ENCODE peak calls at places on chromosomes 6 and 20, in six cellular contexts. One of them, this sample, is unnamed.

GRCh38 chr6:14258695-14259655 is 141.4 kb downstream of the CD83 start:
- DNase-seq in kidney tubule cell: no peak
- DNase-seq in left ventricle myocardium superior: no peak
- DNase-seq in HuH-7: no peak
- DNase-seq in GM12865: no peak
- DNase-seq in CD4-positive, alpha-beta memory T cell: no peak
- DNase-seq in this sample: no peak

GRCh38 chr6:115004982-115005381 is 662.2 kb upstream of the HS3ST5 start:
- DNase-seq in kidney tubule cell: no peak
- DNase-seq in left ventricle myocardium superior: no peak
- DNase-seq in HuH-7: no peak
- DNase-seq in GM12865: no peak
- DNase-seq in CD4-positive, alpha-beta memory T cell: no peak
- DNase-seq in this sample: no peak

GRCh38 chr20:53839423-53840176 is 230.8 kb downstream of the BCAS1 start:
- DNase-seq in kidney tubule cell: peak; percentile 6
- DNase-seq in left ventricle myocardium superior: peak; percentile 33
- DNase-seq in HuH-7: no peak
- DNase-seq in GM12865: peak; percentile 95
- DNase-seq in CD4-positive, alpha-beta memory T cell: peak; percentile 80
- DNase-seq in this sample: peak; percentile 85

GRCh38 chr20:57215426-57215825 is 51.0 kb downstream of the BMP7 start:
- DNase-seq in kidney tubule cell: no peak
- DNase-seq in left ventricle myocardium superior: no peak
- DNase-seq in HuH-7: no peak
- DNase-seq in GM12865: no peak
- DNase-seq in CD4-positive, alpha-beta memory T cell: no peak
- DNase-seq in this sample: no peak

GRCh38 chr6:169224185-169224695 is 29.4 kb downstream of the THBS2 start:
- DNase-seq in kidney tubule cell: no peak
- DNase-seq in left ventricle myocardium superior: peak; percentile 49
- DNase-seq in HuH-7: no peak
- DNase-seq in GM12865: no peak
- DNase-seq in CD4-positive, alpha-beta memory T cell: no peak
- DNase-seq in this sample: no peak

GRCh38 chr6:26304213-26305096 is 60.5 kb upstream of the BTN3A2 start:
- DNase-seq in kidney tubule cell: peak; percentile 69
- DNase-seq in left ventricle myocardium superior: no peak
- DNase-seq in HuH-7: no peak
- DNase-seq in GM12865: peak; percentile 84
- DNase-seq in CD4-positive, alpha-beta memory T cell: peak; percentile 64
- DNase-seq in this sample: peak; percentile 81

GRCh38 chr6:32868257-32868788 is 14.3 kb downstream of the PSMB9 start:
- DNase-seq in kidney tubule cell: peak; percentile 75
- DNase-seq in left ventricle myocardium superior: peak; percentile 82
- DNase-seq in HuH-7: peak; percentile 27
- DNase-seq in GM12865: peak; percentile 88
- DNase-seq in CD4-positive, alpha-beta memory T cell: peak; percentile 83
- DNase-seq in this sample: peak; percentile 80

GRCh38 chr20:38680492-38681118 is 43.7 kb upstream of the SLC32A1 start:
- DNase-seq in kidney tubule cell: peak; percentile 17
- DNase-seq in left ventricle myocardium superior: no peak
- DNase-seq in HuH-7: peak; percentile 40
- DNase-seq in GM12865: peak; percentile 38
- DNase-seq in CD4-positive, alpha-beta memory T cell: peak; percentile 17
- DNase-seq in this sample: no peak

GRCh38 chr6:125947581-125947980 is 9.0 kb upstream of the HINT3 start:
- DNase-seq in kidney tubule cell: no peak
- DNase-seq in left ventricle myocardium superior: no peak
- DNase-seq in HuH-7: no peak
- DNase-seq in GM12865: no peak
- DNase-seq in CD4-positive, alpha-beta memory T cell: no peak
- DNase-seq in this sample: no peak

GRCh38 chr6:38977101-38977500 is 71.5 kb upstream of the GLP1R start:
- DNase-seq in kidney tubule cell: no peak
- DNase-seq in left ventricle myocardium superior: no peak
- DNase-seq in HuH-7: no peak
- DNase-seq in GM12865: no peak
- DNase-seq in CD4-positive, alpha-beta memory T cell: no peak
- DNase-seq in this sample: no peak

GRCh38 chr20:3633913-3634478 is 29.2 kb downstream of the GFRA4 start:
- DNase-seq in kidney tubule cell: no peak
- DNase-seq in left ventricle myocardium superior: no peak
- DNase-seq in HuH-7: no peak
- DNase-seq in GM12865: no peak
- DNase-seq in CD4-positive, alpha-beta memory T cell: no peak
- DNase-seq in this sample: no peak

GRCh38 chr6:129748212-129748900 is 38.4 kb upstream of the ARHGAP18 start:
- DNase-seq in kidney tubule cell: peak; percentile 75
- DNase-seq in left ventricle myocardium superior: peak; percentile 24
- DNase-seq in HuH-7: no peak
- DNase-seq in GM12865: peak; percentile 91
- DNase-seq in CD4-positive, alpha-beta memory T cell: peak; percentile 66
- DNase-seq in this sample: peak; percentile 66

GRCh38 chr20:32918296-32918695 is 59.6 kb downstream of the EFCAB8 start:
- DNase-seq in kidney tubule cell: no peak
- DNase-seq in left ventricle myocardium superior: no peak
- DNase-seq in HuH-7: no peak
- DNase-seq in GM12865: no peak
- DNase-seq in CD4-positive, alpha-beta memory T cell: no peak
- DNase-seq in this sample: no peak

GRCh38 chr6:118216751-118217150 is 309.7 kb downstream of the SLC35F1 start:
- DNase-seq in kidney tubule cell: no peak
- DNase-seq in left ventricle myocardium superior: no peak
- DNase-seq in HuH-7: no peak
- DNase-seq in GM12865: no peak
- DNase-seq in CD4-positive, alpha-beta memory T cell: no peak
- DNase-seq in this sample: no peak

GRCh38 chr6:142384455-142385332 is 82.9 kb downstream of the ADGRG6 start:
- DNase-seq in kidney tubule cell: peak; percentile 30
- DNase-seq in left ventricle myocardium superior: no peak
- DNase-seq in HuH-7: no peak
- DNase-seq in GM12865: no peak
- DNase-seq in CD4-positive, alpha-beta memory T cell: no peak
- DNase-seq in this sample: no peak

GRCh38 chr6:18861182-18861581 is 474.0 kb downstream of the RNF144B start:
- DNase-seq in kidney tubule cell: no peak
- DNase-seq in left ventricle myocardium superior: no peak
- DNase-seq in HuH-7: no peak
- DNase-seq in GM12865: no peak
- DNase-seq in CD4-positive, alpha-beta memory T cell: no peak
- DNase-seq in this sample: no peak

GRCh38 chr6:4088684-4089083 is 9.7 kb upstream of the FAM217A start:
- DNase-seq in kidney tubule cell: no peak
- DNase-seq in left ventricle myocardium superior: no peak
- DNase-seq in HuH-7: no peak
- DNase-seq in GM12865: no peak
- DNase-seq in CD4-positive, alpha-beta memory T cell: no peak
- DNase-seq in this sample: no peak

GRCh38 chr6:37514377-37514776 is 14.7 kb upstream of the CCDC167 start:
- DNase-seq in kidney tubule cell: peak; percentile 29
- DNase-seq in left ventricle myocardium superior: no peak
- DNase-seq in HuH-7: no peak
- DNase-seq in GM12865: no peak
- DNase-seq in CD4-positive, alpha-beta memory T cell: no peak
- DNase-seq in this sample: no peak

GRCh38 chr6:3739311-3739897 is 12.1 kb downstream of the PXDC1 start:
- DNase-seq in kidney tubule cell: no peak
- DNase-seq in left ventricle myocardium superior: peak; percentile 45
- DNase-seq in HuH-7: no peak
- DNase-seq in GM12865: no peak
- DNase-seq in CD4-positive, alpha-beta memory T cell: no peak
- DNase-seq in this sample: no peak

GRCh38 chr20:56433880-56434255 is 21.8 kb downstream of the CASS4 start:
- DNase-seq in kidney tubule cell: no peak
- DNase-seq in left ventricle myocardium superior: no peak
- DNase-seq in HuH-7: no peak
- DNase-seq in GM12865: no peak
- DNase-seq in CD4-positive, alpha-beta memory T cell: no peak
- DNase-seq in this sample: no peak

GRCh38 chr20:20267685-20268429 is 100.0 kb upstream of the INSM1 start:
- DNase-seq in kidney tubule cell: no peak
- DNase-seq in left ventricle myocardium superior: no peak
- DNase-seq in HuH-7: no peak
- DNase-seq in GM12865: no peak
- DNase-seq in CD4-positive, alpha-beta memory T cell: no peak
- DNase-seq in this sample: no peak

GRCh38 chr6:45466686-45467085 is 89.0 kb upstream of the SUPT3H start:
- DNase-seq in kidney tubule cell: no peak
- DNase-seq in left ventricle myocardium superior: no peak
- DNase-seq in HuH-7: no peak
- DNase-seq in GM12865: no peak
- DNase-seq in CD4-positive, alpha-beta memory T cell: no peak
- DNase-seq in this sample: no peak

GRCh38 chr6:132270745-132271414 is 130.4 kb downstream of the MOXD1 start:
- DNase-seq in kidney tubule cell: peak; percentile 51
- DNase-seq in left ventricle myocardium superior: no peak
- DNase-seq in HuH-7: no peak
- DNase-seq in GM12865: no peak
- DNase-seq in CD4-positive, alpha-beta memory T cell: no peak
- DNase-seq in this sample: no peak

GRCh38 chr20:63260943-63261807 is 6.9 kb upstream of the NKAIN4 start:
- DNase-seq in kidney tubule cell: no peak
- DNase-seq in left ventricle myocardium superior: no peak
- DNase-seq in HuH-7: no peak
- DNase-seq in GM12865: no peak
- DNase-seq in CD4-positive, alpha-beta memory T cell: no peak
- DNase-seq in this sample: no peak

GRCh38 chr6:43452896-43453295 is 2.5 kb downstream of the DLK2 start:
- DNase-seq in kidney tubule cell: no peak
- DNase-seq in left ventricle myocardium superior: no peak
- DNase-seq in HuH-7: no peak
- DNase-seq in GM12865: no peak
- DNase-seq in CD4-positive, alpha-beta memory T cell: no peak
- DNase-seq in this sample: no peak